ENCODE peak calls at places on chromosomes 7 and 10, in five cellular contexts. Q is fibroblast of the aortic adventitia, W is heart right ventricle, B is fibroblast of pulmonary artery, J is astrocyte of the spinal cord. H is an unnamed sample.

GRCh38 chr10:22251751-22252285 is 34.0 kb upstream of the EBLN1 start:
- DNase-seq in Q (peak), W (peak), B (peak), J (peak), H (peak)

GRCh38 chr7:87100326-87100725 is 40.9 kb upstream of the ELAPOR2 start:
- DNase-seq in Q (peak), W (no peak), B (peak), J (no peak), H (no peak)

GRCh38 chr7:157656195-157656769 is 319.5 kb downstream of the DNAJB6 start:
- DNase-seq in Q (no peak), W (no peak), B (no peak), J (no peak), H (peak)

GRCh38 chr10:102626026-102626686 is 18.1 kb upstream of the TRIM8 start:
- DNase-seq in Q (no peak), W (no peak), B (no peak), J (no peak), H (no peak)

GRCh38 chr10:86291616-86292340 is 74.8 kb downstream of the GRID1 start:
- DNase-seq in Q (no peak), W (no peak), B (no peak), J (no peak), H (no peak)

GRCh38 chr7:106111671-106112117 is 418 bp downstream of the SYPL1 start:
- DNase-seq in Q (peak), W (peak), B (peak), J (peak), H (peak)

GRCh38 chr10:76306859-76307258 is 875.4 kb downstream of the LRMDA start:
- DNase-seq in Q (no peak), W (no peak), B (peak), J (peak), H (no peak)

GRCh38 chr7:126957443-126957842 is 295.3 kb downstream of the GRM8 start:
- DNase-seq in Q (no peak), W (no peak), B (no peak), J (no peak), H (no peak)

GRCh38 chr10:70566515-70567290 is 35.8 kb downstream of the PRF1 start:
- DNase-seq in Q (no peak), W (no peak), B (no peak), J (no peak), H (no peak)

GRCh38 chr10:74981831-74982633 is 129.4 kb upstream of the SAMD8 start:
- DNase-seq in Q (no peak), W (no peak), B (no peak), J (no peak), H (no peak)
- TF ChIP-seq CTCF in Q (no peak), W (no peak), B (no peak), J (no peak), H (no peak)

GRCh38 chr7:13276977-13277376 is 589.5 kb downstream of the ARL4A start:
- DNase-seq in Q (peak), W (no peak), B (peak), J (peak), H (no peak)
- TF ChIP-seq CTCF in Q (peak), W (peak), B (peak), J (peak), H (peak)

GRCh38 chr7:156156734-156157408 is 344.6 kb upstream of the SHH start:
- DNase-seq in Q (no peak), W (no peak), B (no peak), J (peak), H (no peak)
- TF ChIP-seq CTCF in Q (no peak), W (no peak), B (no peak), J (no peak), H (no peak)

GRCh38 chr10:119030421-119031250 is 1.1 kb downstream of the NANOS1 start:
- DNase-seq in Q (peak), W (peak), B (peak), J (peak), H (peak)
- TF ChIP-seq CTCF in Q (no peak), W (no peak), B (no peak), J (no peak), H (peak)

GRCh38 chr7:21300692-21301091 is 127.2 kb upstream of the SP4 start:
- DNase-seq in Q (no peak), W (no peak), B (no peak), J (no peak), H (no peak)
- TF ChIP-seq CTCF in Q (no peak), W (no peak), B (peak), J (no peak), H (no peak)

H was measured in GM13976.